ENCODE peak calls at places on chromosomes 7 and 10, in eight cellular contexts. S is stimulated activated CD8-positive, alpha-beta memory T cell treated with anti-CD3 and anti-CD28 coated beads, Interleukin-2, amount 100 ng/mL, for 48 hours; X is cardiac muscle cell; O is GM13977; D is AG04449; T is endothelial cell of umbilical vein; G is heart right ventricle; Q is HT1080. A is an unnamed sample.

GRCh38 chr7:2195403-2196246 is 37.1 kb downstream of the MAD1L1 start:
- DNase-seq in X (no peak), T (no peak), D (no peak), G (peak; percentile 50), Q (no peak), O (no peak), S (no peak), A (no peak)

GRCh38 chr10:107880185-107880584 is 715.7 kb upstream of the SORCS1 start:
- DNase-seq in G (no peak), X (no peak), O (no peak), T (no peak), Q (no peak), S (no peak), D (no peak), A (no peak)

GRCh38 chr10:124008187-124008970 is 85.0 kb downstream of the CHST15 start:
- DNase-seq in Q (no peak), G (no peak), D (no peak), S (no peak), O (no peak), X (no peak), T (no peak), A (no peak)

GRCh38 chr10:74544106-74544505 is 282.3 kb upstream of the KAT6B start:
- DNase-seq in T (peak; percentile 32), Q (peak; percentile 73), O (no peak), G (no peak), D (no peak), X (peak; percentile 16), S (no peak), A (no peak)

GRCh38 chr10:17742918-17743317 is 9.1 kb upstream of the TMEM236 start:
- DNase-seq in D (no peak), O (peak; percentile 50), G (peak; percentile 48), T (peak; percentile 66), S (peak; percentile 64), X (peak; percentile 76), Q (peak; percentile 55), A (no peak)

GRCh38 chr7:42068554-42069280 is 168.3 kb downstream of the GLI3 start:
- DNase-seq in G (no peak), T (no peak), S (no peak), D (no peak), Q (no peak), O (no peak), X (no peak), A (no peak)

GRCh38 chr10:10677479-10677878 is 340.2 kb upstream of the CELF2 start:
- DNase-seq in X (peak; percentile 90), D (no peak), G (peak; percentile 57), O (no peak), S (peak; percentile 19), T (peak; percentile 50), Q (peak; percentile 24), A (peak; percentile 27)

GRCh38 chr10:116548301-116548700 is 2.6 kb downstream of the PNLIP start:
- DNase-seq in Q (no peak), O (no peak), D (no peak), G (no peak), X (no peak), S (no peak), T (no peak), A (no peak)

GRCh38 chr10:108249940-108250339 is 1085.4 kb upstream of the SORCS1 start:
- DNase-seq in G (no peak), Q (no peak), S (no peak), T (no peak), X (no peak), O (no peak), D (no peak), A (no peak)

GRCh38 chr10:119616879-119617580 is 20.3 kb upstream of the TIAL1 start:
- DNase-seq in D (no peak), O (no peak), S (no peak), X (peak; percentile 70), G (peak; percentile 39), T (no peak), Q (no peak), A (no peak)

GRCh38 chr7:151342811-151343210 is 1.2 kb downstream of the NUB1 start:
- DNase-seq in Q (no peak), O (no peak), S (no peak), X (no peak), G (no peak), T (no peak), D (no peak), A (no peak)

GRCh38 chr7:18866359-18867036 is 250.9 kb downstream of the TWIST1 start:
- DNase-seq in O (peak; percentile 16), X (peak; percentile 100), Q (peak; percentile 91), D (peak; percentile 100), S (no peak), T (peak; percentile 96), G (no peak), A (peak; percentile 99)

A was measured in non-pigmented ciliary epithelial cell.